ENCODE peak calls at places on chromosomes 2 and 18, in seven cellular contexts. K is HEK293T; A is nephron progenitor cell; Z is activated CD4-positive, alpha-beta T cell treated with anti-CD3 and anti-CD28 coated beads for 4 hours; Q is GM19239; R is foreskin fibroblast; T is renal cortical epithelial cell. V is an unnamed sample.

GRCh38 chr2:85354286-85355072 is at the start of the genes ELMOD3 and RETSAT:
- DNase-seq in K (peak), A (peak), Z (peak), Q (peak), R (peak), T (peak), V (peak)

GRCh38 chr2:239290618-239291504 is 110.0 kb downstream of the HDAC4 start:
- DNase-seq in K (no peak), A (no peak), Z (no peak), Q (no peak), R (no peak), T (no peak), V (no peak)

GRCh38 chr2:31239842-31240198 is 5.9 kb downstream of the EHD3 start:
- DNase-seq in K (no peak), A (no peak), Z (no peak), Q (no peak), R (peak), T (no peak), V (no peak)

GRCh38 chr2:116719841-116720240 is 1094.7 kb upstream of the DDX18 start:
- DNase-seq in K (no peak), A (no peak), Z (no peak), Q (no peak), R (peak), T (peak), V (no peak)

GRCh38 chr18:68568364-68568763 is 146.5 kb downstream of the TMX3 start:
- DNase-seq in K (no peak), A (no peak), Z (no peak), Q (no peak), R (no peak), T (no peak), V (no peak)

GRCh38 chr2:127560929-127561275 is 25.4 kb downstream of the MYO7B start:
- DNase-seq in K (no peak), A (no peak), Z (no peak), Q (no peak), R (peak), T (no peak), V (no peak)

GRCh38 chr2:9983413-9984216 is 32.1 kb downstream of the GRHL1 start:
- DNase-seq in K (no peak), A (no peak), Z (no peak), Q (no peak), R (peak), T (no peak), V (no peak)

GRCh38 chr2:233820766-233821105 is 33.6 kb downstream of the HJURP start:
- DNase-seq in K (no peak), A (no peak), Z (no peak), Q (no peak), R (no peak), T (no peak), V (no peak)

GRCh38 chr2:17164550-17164949 is 353.7 kb downstream of the RAD51AP2 start:
- DNase-seq in K (no peak), A (no peak), Z (no peak), Q (no peak), R (peak), T (no peak), V (no peak)

GRCh38 chr2:112685167-112685884 is 35.5 kb upstream of the NT5DC4 start:
- DNase-seq in K (no peak), A (no peak), Z (no peak), Q (no peak), R (no peak), T (no peak), V (no peak)

GRCh38 chr2:98026292-98026691 is 30.5 kb upstream of the TMEM131 start:
- DNase-seq in K (no peak), A (no peak), Z (no peak), Q (no peak), R (no peak), T (no peak), V (no peak)

GRCh38 chr2:159786938-159787337 is 11.1 kb downstream of the CD302 start:
- DNase-seq in K (no peak), A (no peak), Z (no peak), Q (no peak), R (no peak), T (no peak), V (no peak)

GRCh38 chr2:63738019-63738418 is 103.7 kb upstream of the UGP2 start:
- DNase-seq in K (no peak), A (no peak), Z (no peak), Q (no peak), R (no peak), T (no peak), V (no peak)